ENCODE peak calls at places on chromosomes 12 and 14, in seven cellular contexts. A is SK-N-SH, U is HepG2, F is GM23338, R is astrocyte, X is mammary epithelial cell, D is Karpas-422. O is an unnamed sample. For H3K4me1 and H4K20me1, the result is how much of the 10 kb centered on the place peaks cover.

GRCh38 chr14:30242742-30243141 is 315.1 kb upstream of the PRKD1 start:
- DNase-seq in A (no peak), U (no peak), F (no peak), R (no peak), X (peak), D (no peak), O (peak)

GRCh38 chr12:89817501-89818226 is 109.0 kb upstream of the ATP2B1 start:
- DNase-seq in A (no peak), U (no peak), F (no peak), R (no peak), X (no peak), D (no peak), O (peak)

GRCh38 chr12:30631710-30632109 is 64.0 kb downstream of the IPO8 start:
- DNase-seq in A (no peak), U (no peak), F (no peak), R (no peak), X (no peak), D (no peak), O (no peak)

GRCh38 chr14:77542349-77543239 is 44.0 kb upstream of the ISM2 start:
- DNase-seq in A (no peak), U (no peak), F (no peak), R (peak), X (no peak), D (no peak), O (peak)

GRCh38 chr12:40183745-40184144 is 41.1 kb upstream of the LRRK2 start:
- DNase-seq in A (no peak), U (no peak), F (no peak), R (no peak), X (no peak), D (no peak), O (no peak)

GRCh38 chr12:61991663-61992062 is 268.5 kb upstream of the USP15 start:
- DNase-seq in A (no peak), U (no peak), F (no peak), R (no peak), X (no peak), D (no peak), O (no peak)

GRCh38 chr12:3078086-3078820 is 1.1 kb downstream of the TSPAN9 start:
- DNase-seq in A (no peak), U (no peak), F (peak), R (no peak), X (no peak), D (no peak), O (peak)

GRCh38 chr12:65534105-65534841 is 255.8 kb downstream of the MSRB3 start:
- DNase-seq in A (no peak), U (no peak), F (no peak), R (no peak), X (no peak), D (no peak), O (peak)

GRCh38 chr12:54390668-54391551 is 6.4 kb upstream of the ZNF385A start:
- DNase-seq in A (peak), U (no peak), F (peak), R (no peak), X (peak), D (peak), O (no peak)

GRCh38 chr12:2794261-2794735 is 472 bp upstream of the FKBP4 start:
- DNase-seq in A (no peak), U (no peak), F (peak), R (peak), X (peak), D (no peak), O (no peak)

GRCh38 chr12:19211802-19212201 is 82.3 kb downstream of the PLEKHA5 start:
- DNase-seq in A (no peak), U (no peak), F (no peak), R (no peak), X (no peak), D (no peak), O (no peak)

GRCh38 chr12:19208456-19208855 is 78.9 kb downstream of the PLEKHA5 start:
- DNase-seq in A (no peak), U (no peak), F (no peak), R (no peak), X (no peak), D (no peak), O (no peak)

GRCh38 chr12:19212245-19212644 is 82.7 kb downstream of the PLEKHA5 start:
- DNase-seq in A (no peak), U (no peak), F (no peak), R (no peak), X (no peak), D (no peak), O (no peak)

GRCh38 chr12:19206493-19207077 is 77.1 kb downstream of the PLEKHA5 start:
- DNase-seq in A (no peak), U (no peak), F (no peak), R (no peak), X (no peak), D (peak), O (no peak)

GRCh38 chr12:19209636-19210035 is 80.1 kb downstream of the PLEKHA5 start:
- DNase-seq in A (no peak), U (no peak), F (no peak), R (no peak), X (no peak), D (no peak), O (no peak)
- H3K4me1 ChIP-seq in A (under half), U (under half), F (under half), R (under half), X (under half), D (half or more), O (under half)

DNA sequence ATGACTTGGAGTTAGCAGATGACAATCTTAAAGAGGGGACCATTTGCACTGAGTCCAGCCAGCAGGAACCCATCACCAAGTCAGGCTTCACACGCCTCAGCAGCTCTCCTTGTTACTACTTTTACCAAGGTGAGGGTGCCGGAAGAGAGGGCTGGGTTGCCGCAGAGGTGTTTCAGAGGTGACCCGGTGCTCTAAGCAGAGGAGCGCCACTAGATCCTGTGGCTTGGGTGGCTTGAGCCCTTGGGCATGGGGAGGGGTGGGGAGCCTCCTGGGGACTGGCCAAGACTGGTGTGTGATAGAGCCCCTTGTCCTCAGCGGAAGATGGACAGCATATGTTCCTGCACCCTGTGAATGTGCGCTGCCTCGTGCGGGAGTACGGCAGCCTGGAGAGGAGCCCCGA is 17.7 kb downstream of the POP5 start:
- DNase-seq in A (no peak), U (no peak), F (no peak), R (no peak), X (no peak), D (no peak), O (no peak)
- H4K20me1 ChIP-seq in A (under half), U (under half), F (under half), R (under half), X (under half), D (under half), O (under half)

GRCh38 chr14:105334383-105335230 is 20.1 kb downstream of the PACS2 start:
- DNase-seq in A (no peak), U (no peak), F (peak), R (no peak), X (no peak), D (no peak), O (no peak)
- H3K4me1 ChIP-seq in A (half or more), U (under half), F (under half), R (under half), X (under half), D (under half), O (under half)

GRCh38 chr12:131796411-131796736 is 31.8 kb upstream of the MMP17 start:
- DNase-seq in A (no peak), U (no peak), F (no peak), R (no peak), X (no peak), D (no peak), O (no peak)
- H4K20me1 ChIP-seq in A (under half), U (under half), F (under half), R (under half), X (under half), D (under half), O (under half)

GRCh38 chr12:108721824-108722223 is 9.5 kb downstream of the CORO1C start:
- DNase-seq in A (no peak), U (no peak), F (no peak), R (no peak), X (no peak), D (no peak), O (no peak)

GRCh38 chr12:108722992-108723766 is 8.1 kb downstream of the CORO1C start:
- DNase-seq in A (no peak), U (no peak), F (no peak), R (peak), X (peak), D (no peak), O (peak)

GRCh38 chr12:108722463-108722862 is 8.9 kb downstream of the CORO1C start:
- DNase-seq in A (no peak), U (no peak), F (no peak), R (no peak), X (no peak), D (no peak), O (no peak)

GRCh38 chr12:108724890-108725151 is 6.5 kb downstream of the CORO1C start:
- DNase-seq in A (no peak), U (no peak), F (no peak), R (no peak), X (no peak), D (no peak), O (no peak)

GRCh38 chr12:108724054-108724889 is 7.0 kb downstream of the CORO1C start:
- DNase-seq in A (no peak), U (no peak), F (no peak), R (peak), X (peak), D (peak), O (peak)
- H3K4me1 ChIP-seq in A (under half), U (half or more), F (under half), R (half or more), X (half or more), D (under half), O (half or more)

GRCh38 chr12:32273063-32273521 is 126.3 kb upstream of the FGD4 start:
- DNase-seq in A (no peak), U (no peak), F (no peak), R (peak), X (no peak), D (peak), O (no peak)
- H4K20me1 ChIP-seq in A (under half), U (under half), F (under half), R (under half), X (under half), D (under half), O (under half)

O was measured in endothelial cell of umbilical vein.